ENCODE peak calls at places on chromosomes 6 and 20, in five cellular contexts. Y, L, B, V and X are unnamed samples. For H3K9me3, the result is how much of the 10 kb centered on the place peaks cover.

GRCh38 chr20:38172344-38172743 is 7.3 kb upstream of the TGM2 start:
- DNase-seq in Y (no peak), L (no peak), B (no peak), V (no peak), X (no peak)

GRCh38 chr6:12294851-12295536 is 4.8 kb downstream of the EDN1 start:
- DNase-seq in Y (no peak), L (no peak), B (no peak), V (no peak), X (no peak)

GRCh38 chr6:124676033-124676432 is 286.2 kb upstream of the RNF217 start:
- DNase-seq in Y (no peak), L (no peak), B (no peak), V (no peak), X (no peak)

GRCh38 chr20:13549451-13549850 is 89.3 kb downstream of the TASP1 start:
- DNase-seq in Y (no peak), L (no peak), B (no peak), V (no peak), X (no peak)

GRCh38 chr6:46573140-46573539 is 79.5 kb downstream of the CYP39A1 start:
- DNase-seq in Y (no peak), L (no peak), B (no peak), V (no peak), X (no peak)

GRCh38 chr6:36928547-36928918 is 26.0 kb upstream of the PI16 start:
- DNase-seq in Y (no peak), L (no peak), B (no peak), V (peak), X (no peak)

GRCh38 chr20:58228484-58229197 is at the start of gene ANKRD60:
- DNase-seq in Y (no peak), L (peak), B (peak), V (no peak), X (no peak)

GRCh38 chr6:43584892-43585570 is 9.0 kb downstream of the POLH start:
- DNase-seq in Y (no peak), L (no peak), B (no peak), V (no peak), X (no peak)

GRCh38 chr20:32966881-32967781 is 37.1 kb downstream of the SUN5 start:
- DNase-seq in Y (peak), L (no peak), B (no peak), V (no peak), X (no peak)

GRCh38 chr6:93550551-93551276 is 131.4 kb upstream of the EPHA7 start:
- DNase-seq in Y (no peak), L (no peak), B (no peak), V (no peak), X (no peak)

DNA sequence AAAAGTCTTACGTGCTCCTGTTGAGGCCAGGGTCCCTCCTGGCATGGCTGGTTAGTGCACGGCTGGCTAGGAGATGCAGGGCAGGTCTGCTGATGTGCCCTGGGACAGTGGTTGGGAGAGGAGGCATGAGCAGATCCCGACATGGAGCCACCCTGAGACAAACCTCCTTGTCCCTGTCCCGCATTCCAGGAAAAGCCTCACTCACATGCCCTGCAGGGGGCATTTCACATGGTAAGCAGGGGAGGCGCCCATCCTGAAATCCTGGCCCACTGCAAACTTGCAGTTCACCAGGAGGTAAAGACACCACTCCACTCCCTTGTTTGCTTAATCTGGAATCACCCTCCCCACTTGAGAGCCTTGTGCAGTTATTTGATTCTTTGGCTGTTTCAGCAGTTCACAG is 116.7 kb upstream of the SLC24A3 start:
- DNase-seq in Y (no peak), L (no peak), B (no peak), V (no peak), X (no peak)
- TF ChIP-seq CTCF in Y (no peak), L (no peak), B (no peak), V (no peak), X (no peak)

GRCh38 chr20:52652271-52652670 is 319.9 kb upstream of the TSHZ2 start:
- DNase-seq in Y (no peak), L (no peak), B (no peak), V (no peak), X (no peak)

GRCh38 chr20:52654552-52654951 is 317.6 kb upstream of the TSHZ2 start:
- DNase-seq in Y (no peak), L (no peak), B (no peak), V (no peak), X (no peak)

GRCh38 chr20:52649727-52650126 is 322.4 kb upstream of the TSHZ2 start:
- DNase-seq in Y (no peak), L (no peak), B (no peak), V (no peak), X (no peak)

DNA sequence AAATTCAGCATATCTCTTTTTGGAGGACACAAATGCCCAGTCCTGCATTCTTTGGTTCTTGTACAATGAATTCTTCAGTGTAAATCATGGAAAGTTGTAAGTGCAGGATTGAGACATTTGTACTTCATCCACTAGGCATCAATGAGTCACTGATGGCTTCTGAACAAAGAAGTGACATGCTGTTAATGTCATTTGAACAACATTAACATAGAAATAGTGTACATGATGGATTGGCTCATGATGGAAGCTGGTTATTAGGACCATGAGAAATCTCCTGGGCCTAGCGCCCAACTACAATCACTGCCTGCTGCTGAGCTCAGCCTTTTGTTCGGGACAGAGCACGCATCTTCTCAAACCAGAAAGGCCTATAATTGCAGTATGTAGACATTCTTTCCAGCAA is 316.8 kb upstream of the TSHZ2 start:
- DNase-seq in Y (no peak), L (no peak), B (no peak), V (no peak), X (no peak)
- H3K9me3 ChIP-seq in Y (under half), L (under half), B (under half), V (under half), X (under half)

GRCh38 chr20:35478804-35479472 is 23.5 kb downstream of the CEP250 start:
- DNase-seq in Y (no peak), L (no peak), B (no peak), V (no peak), X (no peak)
- TF ChIP-seq CTCF in Y (no peak), L (peak), B (no peak), V (no peak), X (no peak)

DNA sequence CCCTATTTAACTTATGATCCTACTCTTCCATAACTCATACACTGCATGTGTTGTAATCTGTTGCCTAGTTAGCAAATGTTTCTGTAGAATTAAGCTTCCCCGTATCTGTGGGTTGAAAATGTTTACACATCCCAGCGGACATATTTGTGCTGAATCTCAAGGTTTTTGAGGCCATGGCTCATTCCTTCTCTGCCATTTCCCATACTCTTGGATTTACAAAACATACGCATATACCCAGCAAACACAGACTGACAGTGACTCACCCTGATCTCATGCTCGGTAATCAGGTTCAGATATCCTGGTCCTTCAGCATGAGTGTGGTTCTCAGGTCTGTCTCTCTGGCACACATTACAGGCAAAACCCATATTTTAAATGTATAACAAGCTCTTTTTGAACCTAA is 58.7 kb downstream of the AGPAT4 start:
- DNase-seq in Y (no peak), L (no peak), B (no peak), V (no peak), X (no peak)
- H3K9me3 ChIP-seq in Y (under half), L (under half), B (under half), V (under half), X (under half)

GRCh38 chr6:55293116-55293515 is 34.2 kb upstream of the GFRAL start:
- DNase-seq in Y (no peak), L (no peak), B (no peak), V (no peak), X (no peak)
- TF ChIP-seq CTCF in Y (no peak), L (no peak), B (no peak), V (no peak), X (no peak)